ENCODE peak calls at places on chromosomes 11 and 22, in seven cellular contexts. K, Q, I, A, G, D and P are unnamed samples.
A peak's percentile ranks its signal among the peaks of the same experiment; 100 is the strongest.

GRCh38 chr11:107957109-107957588 is 28.9 kb downstream of the RAB39A start:
- DNase-seq in A (no peak), D (no peak), I (no peak), Q (no peak), K (peak; percentile 24), G (no peak), P (no peak)

GRCh38 chr11:70073881-70074371 is 4.2 kb upstream of the ANO1 start:
- DNase-seq in K (no peak), Q (no peak), I (no peak), G (no peak), A (no peak), D (no peak), P (no peak)

GRCh38 chr11:7254731-7255291 is 3.1 kb downstream of the SYT9 start:
- DNase-seq in Q (no peak), I (no peak), K (no peak), A (no peak), G (no peak), D (no peak), P (no peak)

GRCh38 chr11:69443968-69444364 is 37.5 kb upstream of the LINC01488 start:
- DNase-seq in Q (no peak), K (no peak), D (no peak), G (no peak), I (no peak), A (no peak), P (peak; percentile 19)

GRCh38 chr11:783581-784015 is 6.3 kb downstream of the CEND1 start:
- DNase-seq in G (no peak), D (peak; percentile 72), I (no peak), Q (no peak), A (no peak), K (peak; percentile 92), P (peak; percentile 43)

GRCh38 chr11:69587454-69588081 is 53.4 kb upstream of the CCND1 start:
- DNase-seq in Q (no peak), I (no peak), K (no peak), A (no peak), D (peak; percentile 73), G (no peak), P (peak; percentile 81)

GRCh38 chr11:118910309-118911112 is 15.2 kb downstream of the BCL9L start:
- DNase-seq in A (no peak), G (no peak), Q (no peak), K (no peak), D (peak; percentile 82), I (no peak), P (peak; percentile 92)

GRCh38 chr22:50702261-50702671 is 29.6 kb downstream of the SHANK3 start:
- DNase-seq in G (peak; percentile 48), D (no peak), Q (no peak), K (no peak), A (peak; percentile 27), I (no peak), P (no peak)

GRCh38 chr11:35151896-35152295 is 12.9 kb downstream of the CD44 start:
- DNase-seq in G (no peak), Q (no peak), I (no peak), D (no peak), A (no peak), K (no peak), P (no peak)

GRCh38 chr11:27392715-27393114 is 29.7 kb upstream of the CCDC34 start:
- DNase-seq in G (no peak), A (no peak), D (no peak), I (no peak), Q (no peak), K (no peak), P (peak; percentile 68)

GRCh38 chr11:74418509-74418895 is 20.3 kb upstream of the PGM2L1 start:
- DNase-seq in D (peak; percentile 67), G (no peak), A (no peak), K (no peak), I (no peak), Q (peak; percentile 35), P (peak; percentile 86)

GRCh38 chr11:299081-299891 is at the start of gene IFITM5:
- DNase-seq in G (no peak), I (no peak), K (no peak), A (no peak), Q (no peak), D (no peak), P (no peak)

GRCh38 chr22:26636296-26636695 is 14.5 kb downstream of the CRYBA4 start:
- DNase-seq in D (no peak), Q (no peak), G (no peak), K (no peak), A (no peak), I (no peak), P (no peak)

GRCh38 chr11:95404370-95404769 is 173.4 kb upstream of the SESN3 start:
- DNase-seq in A (no peak), K (no peak), I (no peak), Q (peak; percentile 30), D (no peak), G (no peak), P (no peak)

GRCh38 chr22:48245119-48245485 is 1482.7 kb downstream of the TBC1D22A start:
- DNase-seq in Q (no peak), D (no peak), K (no peak), I (no peak), A (peak; percentile 44), G (no peak), P (no peak)

GRCh38 chr11:78132475-78132874 is 7.0 kb downstream of the ALG8 start:
- DNase-seq in D (no peak), Q (no peak), G (no peak), I (no peak), K (no peak), A (no peak), P (no peak)

GRCh38 chr11:103281301-103281700 is 172.1 kb downstream of the DYNC2H1 start:
- DNase-seq in G (no peak), I (no peak), K (no peak), D (no peak), Q (no peak), A (no peak), P (peak; percentile 63)

GRCh38 chr22:43289976-43290663 is 53.1 kb downstream of the SCUBE1 start:
- DNase-seq in K (no peak), D (no peak), G (no peak), I (no peak), Q (no peak), A (no peak), P (no peak)

GRCh38 chr11:116104480-116105174 is 600.4 kb upstream of the CADM1 start:
- DNase-seq in A (no peak), I (no peak), D (no peak), G (no peak), K (no peak), Q (no peak), P (no peak)

GRCh38 chr11:63180536-63180935 is 36.5 kb upstream of the SLC22A24 start:
- DNase-seq in D (no peak), Q (no peak), I (no peak), A (no peak), G (no peak), K (no peak), P (no peak)

GRCh38 chr11:13955971-13956421 is 6.5 kb upstream of the SPON1 start:
- DNase-seq in D (peak; percentile 25), K (peak; percentile 89), I (peak; percentile 54), G (peak; percentile 65), A (peak; percentile 69), Q (peak; percentile 58), P (peak; percentile 54)

GRCh38 chr11:112174789-112175595 is at the start of gene BCO2:
- DNase-seq in K (peak; percentile 92), I (peak; percentile 10), G (peak; percentile 62), D (peak; percentile 84), Q (peak; percentile 51), A (peak; percentile 65), P (peak; percentile 48)

GRCh38 chr11:135033545-135033944 is 621.5 kb upstream of the B3GAT1 start:
- DNase-seq in D (no peak), G (no peak), Q (peak; percentile 15), K (peak; percentile 82), I (no peak), A (no peak), P (no peak)

GRCh38 chr11:93145381-93145780 is 52.4 kb downstream of the SLC36A4 start:
- DNase-seq in G (no peak), D (no peak), I (no peak), Q (no peak), A (no peak), K (no peak), P (no peak)

GRCh38 chr22:47164514-47165337 is 402.3 kb downstream of the TBC1D22A start:
- DNase-seq in G (no peak), I (no peak), Q (no peak), K (no peak), A (no peak), D (no peak), P (no peak)

GRCh38 chr22:47354668-47355387 is 592.4 kb downstream of the TBC1D22A start:
- DNase-seq in K (no peak), I (no peak), A (no peak), Q (no peak), G (peak; percentile 14), D (no peak), P (no peak)

GRCh38 chr11:75140269-75141138 is 10.4 kb upstream of the SLCO2B1 start:
- DNase-seq in I (peak; percentile 75), G (peak; percentile 85), Q (peak; percentile 62), A (peak; percentile 86), D (peak; percentile 63), K (peak; percentile 55), P (peak; percentile 11)

GRCh38 chr22:43400449-43400848 is 11.4 kb upstream of the MPPED1 start:
- DNase-seq in I (no peak), G (no peak), K (no peak), A (no peak), Q (no peak), D (no peak), P (no peak)

GRCh38 chr11:90737328-90738050 is 514.6 kb upstream of the CHORDC1 start:
- DNase-seq in I (no peak), Q (no peak), D (no peak), G (no peak), A (no peak), K (no peak), P (no peak)

GRCh38 chr22:36773935-36774334 is 2.0 kb downstream of the IFT27 start:
- DNase-seq in G (no peak), Q (peak; percentile 55), K (peak; percentile 46), A (no peak), I (no peak), D (no peak), P (peak; percentile 43)

GRCh38 chr11:72511393-72512047 is 77.2 kb upstream of the CLPB start:
- DNase-seq in K (no peak), Q (no peak), D (no peak), I (no peak), A (no peak), G (no peak), P (no peak)

GRCh38 chr11:131977231-131977630 is 606.8 kb downstream of the NTM start:
- DNase-seq in K (peak; percentile 77), G (no peak), D (peak; percentile 20), Q (no peak), A (no peak), I (no peak), P (no peak)